ENCODE peak calls at places on chromosome 1, in four cellular contexts. E is IMR-90, V is H1, T is H9. A is an unnamed sample.

GRCh38 chr1:75614455-75615379 is 3.8 kb upstream of the SLC44A5 start:
- DNase-seq in E (peak; percentile 4), V (peak; percentile 79), T (peak; percentile 84), A (peak; percentile 85)

GRCh38 chr1:77175230-77175844 is 43.9 kb downstream of the PIGK start:
- DNase-seq in E (peak; percentile 6), V (no peak), T (no peak), A (peak; percentile 69)

GRCh38 chr1:208183977-208184901 is 59.9 kb downstream of the PLXNA2 start:
- DNase-seq in E (peak; percentile 40), V (no peak), T (no peak), A (no peak)

GRCh38 chr1:67572594-67573221 is 112.3 kb upstream of the GADD45A start:
- DNase-seq in E (peak; percentile 36), V (no peak), T (no peak), A (no peak)

GRCh38 chr1:243977104-243977503 is 74.0 kb upstream of the ZBTB18 start:
- DNase-seq in E (no peak), V (no peak), T (no peak), A (no peak)

GRCh38 chr1:97050501-97050900 is 328.9 kb downstream of the PTBP2 start:
- DNase-seq in E (peak; percentile 59), V (no peak), T (no peak), A (peak; percentile 68)

GRCh38 chr1:72623299-72623708 is 341.0 kb upstream of the NEGR1 start:
- DNase-seq in E (peak; percentile 31), V (peak; percentile 50), T (peak; percentile 38), A (peak; percentile 70)

GRCh38 chr1:230992100-230992774 is 13.3 kb downstream of the ARV1 start:
- DNase-seq in E (no peak), V (no peak), T (no peak), A (no peak)

GRCh38 chr1:149986486-149987296 is 23.8 kb downstream of the OTUD7B start:
- DNase-seq in E (peak; percentile 89), V (no peak), T (no peak), A (peak; percentile 67)

GRCh38 chr1:187971851-187972250 is 1143.1 kb downstream of the PLA2G4A start:
- DNase-seq in E (no peak), V (no peak), T (no peak), A (no peak)

GRCh38 chr1:3403011-3403345 is 51.5 kb upstream of the ARHGEF16 start:
- DNase-seq in E (no peak), V (no peak), T (no peak), A (no peak)

GRCh38 chr1:3405491-3405890 is 49.0 kb upstream of the ARHGEF16 start:
- DNase-seq in E (no peak), V (no peak), T (no peak), A (no peak)

GRCh38 chr1:3403388-3404179 is 50.9 kb upstream of the ARHGEF16 start:
- DNase-seq in E (no peak), V (peak; percentile 75), T (peak; percentile 74), A (peak; percentile 58)

GRCh38 chr1:3404801-3405200 is 49.7 kb upstream of the ARHGEF16 start:
- DNase-seq in E (no peak), V (no peak), T (no peak), A (no peak)

DNA sequence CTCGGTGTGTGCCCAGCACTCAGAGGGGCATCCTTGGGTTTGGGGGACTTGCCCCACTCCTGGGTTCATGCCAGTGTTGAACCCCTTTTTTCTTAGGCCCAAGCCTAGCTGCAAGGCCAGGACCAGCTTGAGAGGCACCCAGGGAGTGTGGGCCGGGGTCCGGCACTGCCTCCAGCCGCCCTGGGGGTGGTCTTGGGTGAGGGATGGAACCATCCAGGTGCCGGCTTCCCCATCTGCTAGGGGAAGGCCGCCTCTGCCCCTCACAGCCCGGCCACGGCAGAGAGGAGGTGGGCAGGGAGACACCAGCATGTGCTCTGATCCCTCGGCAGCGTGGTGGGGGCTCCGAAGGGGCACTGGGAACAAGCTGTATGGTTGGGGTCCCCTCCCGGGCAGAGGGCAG is 50.2 kb upstream of the ARHGEF16 start:
- DNase-seq in E (no peak), V (no peak), T (no peak), A (no peak)
- H2BK5ac ChIP-seq in E (no peak overlapping the region), V (no peak overlapping the region), T (no peak overlapping the region), A (no peak overlapping the region)

GRCh38 chr1:38835230-38835827 is 24.2 kb downstream of the RRAGC start:
- DNase-seq in E (peak; percentile 87), V (no peak), T (peak; percentile 63), A (peak; percentile 89)

GRCh38 chr1:38833146-38833545 is 26.4 kb downstream of the RRAGC start:
- DNase-seq in E (no peak), V (no peak), T (no peak), A (no peak)

GRCh38 chr1:38834221-38834782 is 25.3 kb downstream of the RRAGC start:
- DNase-seq in E (peak; percentile 28), V (no peak), T (no peak), A (no peak)

GRCh38 chr1:38829368-38829767 is 30.2 kb downstream of the RRAGC start:
- DNase-seq in E (peak; percentile 8), V (no peak), T (no peak), A (no peak)

DNA sequence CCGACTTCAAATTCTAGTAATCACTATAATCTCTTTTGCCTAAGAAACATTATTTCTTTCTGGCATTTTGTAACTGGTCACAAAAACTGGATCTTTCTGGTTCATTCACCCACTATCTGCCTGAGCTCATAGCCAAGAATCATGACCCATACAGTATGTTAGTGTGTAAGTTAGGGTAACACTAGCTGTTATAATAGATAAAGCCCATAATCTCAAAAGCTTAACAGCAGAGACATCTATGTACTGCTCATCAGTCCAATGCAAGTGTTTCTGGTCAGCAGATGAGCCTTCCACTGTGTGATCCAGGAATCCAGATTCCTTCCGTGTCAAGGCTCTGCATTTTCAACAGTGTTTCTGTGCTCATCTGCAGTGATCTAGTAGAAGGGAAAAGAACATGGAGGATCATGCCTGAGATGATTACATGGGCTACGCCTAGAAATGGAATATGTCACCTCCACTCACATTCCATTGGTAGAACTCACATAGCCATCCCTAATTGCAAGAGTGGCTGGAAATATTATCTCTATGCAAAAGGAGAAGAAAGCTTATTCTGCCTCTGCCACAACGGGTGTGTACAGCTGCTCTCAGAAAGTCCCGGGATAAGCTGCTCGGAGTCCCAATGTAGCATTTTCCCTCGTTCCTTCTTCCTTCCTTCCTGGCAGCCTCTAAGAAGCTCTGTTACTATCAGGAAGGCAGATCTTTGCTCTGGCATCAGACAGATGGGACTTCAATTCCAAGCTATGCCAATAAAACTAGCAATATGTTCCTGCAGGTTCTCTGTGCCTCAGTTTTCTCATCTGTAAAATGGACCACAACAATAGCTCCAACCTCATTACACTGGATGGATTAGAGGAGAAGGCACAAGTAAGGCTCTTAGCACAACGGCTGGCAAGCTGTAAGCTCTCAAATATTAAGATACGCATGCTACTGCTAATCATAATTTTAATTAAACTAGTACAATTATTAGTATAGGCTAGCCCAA is 27.5 kb downstream of the RRAGC start:
- DNase-seq in E (no peak), V (no peak), T (no peak), A (no peak)
- H4K5ac ChIP-seq in E (no peak overlapping the region), V (no peak overlapping the region), T (no peak overlapping the region), A (no peak overlapping the region)

DNA sequence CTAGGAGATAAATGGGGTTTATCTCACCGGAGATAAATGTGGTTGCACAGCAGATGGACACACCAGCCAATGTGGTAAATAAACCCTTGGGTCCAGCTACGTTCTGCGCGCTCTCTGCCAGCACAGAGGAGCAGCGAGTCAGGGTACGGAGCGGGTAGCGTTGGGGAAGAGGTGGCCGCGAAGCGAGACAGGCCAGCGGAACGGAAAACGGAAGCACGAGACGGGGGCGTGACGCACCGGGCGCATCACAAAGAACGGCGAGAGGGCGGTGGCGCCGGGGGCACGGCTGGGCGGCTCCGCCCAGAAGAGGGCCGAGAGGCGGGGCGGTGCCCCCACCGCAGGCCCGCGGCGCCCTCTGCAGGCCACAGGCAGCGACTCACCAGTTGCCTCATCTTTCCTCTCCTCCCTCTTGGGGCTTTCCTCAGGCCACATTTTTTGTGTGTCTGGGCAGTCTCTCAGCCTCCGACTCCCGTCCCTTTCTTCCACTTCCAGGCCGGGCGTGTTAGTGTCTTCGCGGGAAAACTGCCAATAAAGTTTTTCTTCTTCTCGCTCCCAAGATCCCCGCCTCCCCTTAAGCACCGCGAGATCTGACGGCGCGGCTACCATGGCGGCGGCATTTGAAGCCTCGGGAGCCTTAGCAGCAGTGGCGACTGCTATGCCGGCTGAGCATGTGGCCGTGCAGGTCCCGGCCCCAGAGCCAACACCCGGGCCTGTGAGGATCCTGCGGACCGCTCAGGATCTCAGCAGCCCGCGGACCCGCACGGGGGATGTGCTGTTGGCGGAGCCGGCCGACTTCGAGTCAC is at the start of gene DDX20:
- DNase-seq in E (peak; percentile 98), V (peak; percentile 92), T (peak; percentile 89), A (peak; percentile 99)
- H2BK5ac ChIP-seq in E (peak within 1 kb of the TSS; percentile 96), V (peak within 1 kb of the TSS; percentile 57), T (peak within 1 kb of the TSS; percentile 30), A (no peak within 1 kb of the TSS)

DNA sequence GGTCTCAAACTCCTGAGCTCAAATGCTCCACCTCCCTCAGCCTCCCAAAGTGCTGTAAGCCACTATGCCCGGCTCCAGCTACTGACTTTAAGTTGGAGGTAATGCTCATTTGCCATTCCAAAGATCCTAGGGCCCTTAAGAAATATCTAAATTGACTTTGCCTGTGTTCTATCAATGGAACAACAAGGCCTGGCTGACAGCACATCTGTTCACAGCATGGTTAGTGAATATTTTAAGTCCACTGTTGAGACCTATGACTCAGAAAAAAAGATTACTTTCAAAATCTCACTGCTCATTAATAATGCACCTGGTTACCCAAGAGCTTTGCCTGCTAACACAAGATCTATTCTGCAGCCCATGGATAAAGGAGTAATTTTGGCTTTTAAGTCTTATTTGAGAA is 3.5 kb upstream of the SSX2IP start:
- DNase-seq in E (no peak), V (no peak), T (no peak), A (no peak)
- H4K5ac ChIP-seq in E (no peak overlapping the region), V (no peak overlapping the region), T (no peak overlapping the region), A (no peak overlapping the region)

DNA sequence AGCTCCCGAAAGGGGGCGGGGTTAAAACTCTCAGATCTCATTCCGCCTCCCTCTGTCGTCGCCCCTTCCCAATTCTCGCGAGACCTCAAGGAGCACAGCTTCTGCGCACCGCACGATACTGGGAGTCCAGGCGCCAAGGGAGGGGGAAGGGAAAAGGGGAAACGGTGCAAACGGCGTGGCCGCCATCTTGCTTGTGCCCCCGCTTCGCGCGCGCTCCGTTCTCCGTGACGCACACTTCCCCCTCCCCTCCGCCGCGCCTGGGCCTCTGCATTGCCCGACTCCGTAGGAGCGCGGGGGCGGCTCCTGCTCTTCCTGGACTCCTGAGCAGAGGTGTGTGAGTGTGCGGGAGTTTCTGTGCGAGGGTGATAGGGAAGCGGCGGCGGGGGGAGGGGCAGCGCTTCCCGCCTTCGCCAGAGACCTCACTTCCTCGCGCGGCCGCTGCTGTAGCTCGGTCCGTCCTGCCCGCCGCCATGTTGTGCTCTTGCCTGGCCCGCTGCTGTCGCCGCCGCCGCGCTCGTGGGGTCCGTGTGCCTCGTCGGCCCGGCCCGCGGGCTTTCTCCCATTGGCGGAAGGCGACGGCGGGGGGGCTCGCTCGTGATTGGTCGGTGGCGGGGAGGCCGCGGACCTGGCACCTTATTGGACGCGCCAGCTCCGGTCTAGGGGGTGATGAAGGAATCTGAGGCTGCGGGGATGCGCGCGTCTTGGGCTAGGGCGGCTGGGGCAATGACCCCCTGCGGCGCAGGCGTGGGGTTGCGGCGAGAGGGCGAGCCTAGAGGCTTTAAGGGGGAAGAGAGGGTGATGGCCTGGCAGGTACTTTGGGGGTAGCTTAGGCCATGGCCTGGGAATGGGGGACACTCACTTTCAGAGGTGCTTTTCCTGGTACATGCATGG is at the start of gene NFYC:
- DNase-seq in E (peak; percentile 97), V (peak; percentile 97), T (peak; percentile 98), A (peak; percentile 100)
- H2BK5ac ChIP-seq in E (peak within 1 kb of the TSS; percentile 87), V (peak within 1 kb of the TSS; percentile 95), T (peak within 1 kb of the TSS; percentile 66), A (peak within 1 kb of the TSS; percentile 96)

GRCh38 chr1:20262810-20263534 is 27.7 kb upstream of the VWA5B1 start:
- DNase-seq in E (peak; percentile 21), V (no peak), T (no peak), A (no peak)
- H4K5ac ChIP-seq in E (no peak overlapping the region), V (no peak overlapping the region), T (no peak overlapping the region), A (no peak overlapping the region)

GRCh38 chr1:43366601-43367025 is 1.2 kb downstream of the ELOVL1 start:
- DNase-seq in E (no peak), V (no peak), T (no peak), A (peak; percentile 52)
- H2BK5ac ChIP-seq in E (peak overlapping the region; percentile 91), V (peak overlapping the region; percentile 87), T (no peak overlapping the region), A (no peak overlapping the region)